ENCODE peak calls at places on chromosomes 7 and 10, in ten cellular contexts. Z, S, J, P, N, C, U, W, T and B are unnamed samples.

GRCh38 chr10:28087675-28088351 is 88.9 kb upstream of the ODAD2 start:
- DNase-seq in Z (no peak), S (no peak), J (no peak), P (no peak), N (no peak), C (no peak), U (no peak), W (peak), T (peak), B (no peak)

GRCh38 chr7:5701085-5701914 is 80.2 kb downstream of the RNF216 start:
- DNase-seq in Z (no peak), S (peak), J (no peak), P (no peak), N (no peak), C (no peak), U (no peak), W (peak), T (peak), B (no peak)

GRCh38 chr7:12715372-12716133 is 28.1 kb downstream of the ARL4A start:
- DNase-seq in Z (peak), S (no peak), J (no peak), P (peak), N (peak), C (peak), U (peak), W (peak), T (peak), B (no peak)

GRCh38 chr10:30825495-30825894 is 195.9 kb upstream of the LYZL2 start:
- DNase-seq in Z (no peak), S (no peak), J (no peak), P (no peak), N (no peak), C (no peak), U (no peak), W (no peak), T (no peak), B (no peak)

GRCh38 chr7:76356823-76357222 is 2.0 kb downstream of the YWHAG start:
- DNase-seq in Z (peak), S (no peak), J (no peak), P (no peak), N (no peak), C (no peak), U (peak), W (peak), T (peak), B (no peak)

GRCh38 chr10:98080474-98080873 is 50.1 kb upstream of the CRTAC1 start:
- DNase-seq in Z (no peak), S (no peak), J (no peak), P (no peak), N (no peak), C (no peak), U (no peak), W (no peak), T (no peak), B (no peak)

GRCh38 chr7:77531038-77531437 is 6.1 kb upstream of the PTPN12 start:
- DNase-seq in Z (no peak), S (no peak), J (no peak), P (no peak), N (no peak), C (no peak), U (no peak), W (no peak), T (no peak), B (no peak)

GRCh38 chr7:121313220-121313792 is 15.5 kb upstream of the WNT16 start:
- DNase-seq in Z (no peak), S (no peak), J (no peak), P (no peak), N (no peak), C (no peak), U (no peak), W (no peak), T (peak), B (no peak)

GRCh38 chr10:543131-543530 is 146.3 kb downstream of the DIP2C start:
- DNase-seq in Z (no peak), S (no peak), J (no peak), P (no peak), N (no peak), C (no peak), U (no peak), W (no peak), T (no peak), B (no peak)

GRCh38 chr7:151710121-151710640 is 166.7 kb downstream of the PRKAG2 start:
- DNase-seq in Z (no peak), S (no peak), J (no peak), P (no peak), N (no peak), C (no peak), U (no peak), W (no peak), T (no peak), B (no peak)

GRCh38 chr7:84142726-84143125 is 51.9 kb downstream of the SEMA3A start:
- DNase-seq in Z (no peak), S (no peak), J (no peak), P (no peak), N (no peak), C (no peak), U (no peak), W (no peak), T (no peak), B (no peak)

GRCh38 chr7:123929107-123929506 is 4.1 kb downstream of the SPAM1 start:
- DNase-seq in Z (no peak), S (no peak), J (no peak), P (no peak), N (no peak), C (no peak), U (no peak), W (no peak), T (no peak), B (no peak)

GRCh38 chr7:81501220-81501619 is 268.6 kb downstream of the HGF start:
- DNase-seq in Z (no peak), S (no peak), J (no peak), P (no peak), N (no peak), C (no peak), U (peak), W (peak), T (peak), B (no peak)

GRCh38 chr10:34139559-34139958 is 675.5 kb downstream of the PARD3 start:
- DNase-seq in Z (no peak), S (no peak), J (no peak), P (no peak), N (no peak), C (no peak), U (no peak), W (peak), T (peak), B (no peak)

GRCh38 chr7:95327356-95327755 is 3.0 kb upstream of the PON1 start:
- DNase-seq in Z (no peak), S (no peak), J (no peak), P (no peak), N (no peak), C (no peak), U (no peak), W (no peak), T (no peak), B (no peak)

GRCh38 chr10:130371686-130372085 is 235.5 kb downstream of the GLRX3 start:
- DNase-seq in Z (no peak), S (no peak), J (no peak), P (no peak), N (no peak), C (no peak), U (no peak), W (no peak), T (no peak), B (no peak)